ENCODE peak calls at places on chromosomes 16 and 17, in five cellular contexts. B, N, O, P and I are unnamed samples.

GRCh38 chr17:80790981-80791742 is 200.5 kb upstream of the CHMP6 start:
- DNase-seq in B (no peak), N (no peak), O (peak; percentile 56), P (no peak), I (no peak)

GRCh38 chr17:41402161-41402560 is 4.8 kb upstream of the KRT31 start:
- DNase-seq in B (peak; percentile 38), N (no peak), O (no peak), P (no peak), I (no peak)

GRCh38 chr17:60659156-60659555 is 18.5 kb upstream of the BCAS3 start:
- DNase-seq in B (no peak), N (peak; percentile 66), O (no peak), P (no peak), I (peak; percentile 41)

GRCh38 chr17:4250887-4251286 is 12.9 kb downstream of the ANKFY1 start:
- DNase-seq in B (no peak), N (no peak), O (no peak), P (no peak), I (no peak)

GRCh38 chr17:38748329-38749221 is at the start of gene PCGF2:
- DNase-seq in B (peak; percentile 68), N (no peak), O (no peak), P (peak; percentile 85), I (peak; percentile 34)

GRCh38 chr17:42422412-42422957 is 571 bp downstream of the CAVIN1 start:
- DNase-seq in B (no peak), N (no peak), O (no peak), P (peak; percentile 27), I (no peak)

GRCh38 chr17:62995377-62995885 is 29.4 kb downstream of the TANC2 start:
- DNase-seq in B (peak; percentile 37), N (peak; percentile 55), O (no peak), P (peak; percentile 45), I (peak; percentile 49)

GRCh38 chr17:38867179-38867994 is 2.5 kb upstream of the LASP1 start:
- DNase-seq in B (peak; percentile 77), N (peak; percentile 66), O (peak; percentile 68), P (peak; percentile 46), I (peak; percentile 44)

GRCh38 chr17:41647038-41647813 is 22.9 kb upstream of the KRT17 start:
- DNase-seq in B (no peak), N (no peak), O (no peak), P (no peak), I (no peak)

GRCh38 chr17:48910370-48910769 is 2.2 kb downstream of the UBE2Z start:
- DNase-seq in B (no peak), N (peak; percentile 90), O (no peak), P (no peak), I (peak; percentile 49)

GRCh38 chr16:74738134-74738541 is 36.5 kb downstream of the FA2H start:
- DNase-seq in B (no peak), N (no peak), O (no peak), P (peak; percentile 75), I (no peak)

GRCh38 chr16:84993926-84994325 is 17.4 kb downstream of the ZDHHC7 start:
- DNase-seq in B (no peak), N (no peak), O (no peak), P (no peak), I (no peak)

GRCh38 chr17:29742210-29742513 is 119.5 kb upstream of the CORO6 start:
- DNase-seq in B (no peak), N (no peak), O (no peak), P (no peak), I (no peak)

GRCh38 chr16:57759131-57759530 is 23.6 kb downstream of the KATNB1 start:
- DNase-seq in B (no peak), N (no peak), O (no peak), P (no peak), I (no peak)

GRCh38 chr16:50747206-50747956 is 5.5 kb downstream of the CYLD start:
- DNase-seq in B (no peak), N (peak; percentile 60), O (peak; percentile 73), P (no peak), I (peak; percentile 48)

GRCh38 chr17:46782250-46782953 is 36.1 kb downstream of the WNT3 start:
- DNase-seq in B (peak; percentile 43), N (no peak), O (no peak), P (peak; percentile 65), I (no peak)

GRCh38 chr17:2959371-2960130 is 103.9 kb downstream of the OR1D5 start:
- DNase-seq in B (no peak), N (no peak), O (no peak), P (peak; percentile 24), I (no peak)

GRCh38 chr17:80885922-80886582 is 105.6 kb upstream of the CHMP6 start:
- DNase-seq in B (no peak), N (no peak), O (no peak), P (no peak), I (no peak)

GRCh38 chr16:12122202-12122601 is 145.7 kb downstream of the SNX29 start:
- DNase-seq in B (no peak), N (no peak), O (no peak), P (no peak), I (no peak)

GRCh38 chr17:79979201-79979840 is 56.4 kb downstream of the TBC1D16 start:
- DNase-seq in B (no peak), N (no peak), O (no peak), P (no peak), I (no peak)

GRCh38 chr17:17352836-17353624 is 49.9 kb downstream of the NT5M start:
- DNase-seq in B (no peak), N (no peak), O (no peak), P (no peak), I (no peak)

GRCh38 chr16:72997141-72997542 is 50.8 kb downstream of the ZFHX3 start:
- DNase-seq in B (no peak), N (no peak), O (no peak), P (peak; percentile 40), I (no peak)

GRCh38 chr16:27450836-27451341 is 48.9 kb downstream of the IL21R start:
- DNase-seq in B (no peak), N (no peak), O (no peak), P (no peak), I (no peak)

GRCh38 chr16:50781043-50781442 is 39.2 kb downstream of the CYLD start:
- DNase-seq in B (no peak), N (no peak), O (no peak), P (no peak), I (no peak)

GRCh38 chr17:82703935-82704865 is 5.7 kb upstream of the RAB40B start:
- DNase-seq in B (no peak), N (no peak), O (no peak), P (peak; percentile 51), I (no peak)

GRCh38 chr17:45366049-45366448 is 49.2 kb upstream of the MAP3K14 start:
- DNase-seq in B (no peak), N (no peak), O (no peak), P (no peak), I (no peak)

GRCh38 chr16:12819126-12820117 is 15.7 kb upstream of the CPPED1 start:
- DNase-seq in B (peak; percentile 33), N (peak; percentile 46), O (peak; percentile 45), P (peak; percentile 74), I (peak; percentile 49)

GRCh38 chr17:50725769-50726655 is 6.6 kb downstream of the LUC7L3 start:
- DNase-seq in B (no peak), N (no peak), O (no peak), P (no peak), I (no peak)

GRCh38 chr16:15866451-15866850 is 9.6 kb upstream of the MYH11 start:
- DNase-seq in B (no peak), N (peak; percentile 43), O (no peak), P (no peak), I (no peak)

GRCh38 chr16:65756163-65756562 is 610.3 kb upstream of the CDH5 start:
- DNase-seq in B (no peak), N (no peak), O (no peak), P (no peak), I (no peak)

GRCh38 chr17:16926591-16927451 is 45.1 kb downstream of the TNFRSF13B start:
- DNase-seq in B (no peak), N (no peak), O (no peak), P (no peak), I (no peak)

GRCh38 chr17:59154721-59155438 is at the start of gene SKA2:
- DNase-seq in B (no peak), N (no peak), O (no peak), P (peak; percentile 97), I (peak; percentile 95)

GRCh38 chr16:54815177-54815576 is 115.5 kb upstream of the IRX5 start:
- DNase-seq in B (no peak), N (no peak), O (no peak), P (no peak), I (no peak)

GRCh38 chr16:20873331-20873730 is 26.8 kb downstream of the DCUN1D3 start:
- DNase-seq in B (no peak), N (no peak), O (no peak), P (no peak), I (no peak)

GRCh38 chr17:7233701-7234099 is 617 bp downstream of the DVL2 start:
- DNase-seq in B (no peak), N (no peak), O (no peak), P (no peak), I (no peak)